ENCODE peak calls at places on chromosomes 16 and 17, in ten cellular contexts. Y is suprapubic skin, X is stomach, F is HepG2, O is tibial nerve, I is sigmoid colon, G is esophagus muscularis mucosa, B is transverse colon, Q is K562, J is upper lobe of left lung. H is an unnamed sample. For H3K36me3, the result is how much of the 10 kb centered on the place peaks cover.

GRCh38 chr17:51765558-51766145 is 392.9 kb downstream of the CA10 start:
- DNase-seq in Y (no peak), X (no peak), F (no peak), O (no peak), I (no peak), G (no peak), B (no peak), Q (no peak), J (no peak), H (no peak)

GRCh38 chr17:39677581-39678339 is 9.5 kb downstream of the PNMT start:
- DNase-seq in Y (no peak), X (no peak), F (no peak), O (no peak), I (peak), G (no peak), B (no peak), Q (no peak), J (no peak), H (no peak)

GRCh38 chr17:21146362-21147021 is 19.7 kb downstream of the DHRS7B start:
- DNase-seq in Y (no peak), X (no peak), F (no peak), O (no peak), I (no peak), G (no peak), B (no peak), Q (no peak), J (no peak), H (no peak)

GRCh38 chr16:84453061-84453752 is 51.3 kb downstream of the MEAK7 start:
- DNase-seq in Y (peak), X (no peak), F (no peak), O (no peak), I (peak), G (no peak), B (no peak), Q (no peak), J (peak), H (peak)

GRCh38 chr17:2076461-2076984 is 21.6 kb downstream of the HIC1 start:
- DNase-seq in Y (no peak), X (no peak), F (no peak), O (no peak), I (no peak), G (peak), B (no peak), Q (no peak), J (no peak), H (peak)

GRCh38 chr16:88370365-88370764 is 12.4 kb upstream of the ZNF469 start:
- DNase-seq in Y (no peak), X (no peak), F (no peak), O (no peak), I (peak), G (no peak), B (no peak), Q (no peak), J (no peak), H (no peak)

GRCh38 chr17:66397486-66397885 is 95.1 kb downstream of the PRKCA start:
- DNase-seq in Y (no peak), X (no peak), F (no peak), O (no peak), I (no peak), G (no peak), B (no peak), Q (no peak), J (no peak), H (no peak)

GRCh38 chr17:35048685-35049379 is 14.7 kb downstream of the RFFL start:
- DNase-seq in Y (no peak), X (no peak), F (no peak), O (no peak), I (no peak), G (no peak), B (no peak), Q (no peak), J (no peak), H (no peak)

GRCh38 chr17:1229354-1229890 is 40.8 kb upstream of the BHLHA9 start:
- DNase-seq in Y (peak), X (peak), F (no peak), O (peak), I (peak), G (peak), B (peak), Q (peak), J (peak), H (peak)

GRCh38 chr16:1749152-1750117 is 21.9 kb downstream of the NME3 start:
- DNase-seq in Y (no peak), X (no peak), F (no peak), O (no peak), I (no peak), G (no peak), B (no peak), Q (no peak), J (peak), H (no peak)
- TF ChIP-seq EP300 in Y (no peak), X (no peak), F (no peak), O (no peak), I (no peak), G (no peak), B (no peak), Q (no peak), J (no peak), H (no peak)

DNA sequence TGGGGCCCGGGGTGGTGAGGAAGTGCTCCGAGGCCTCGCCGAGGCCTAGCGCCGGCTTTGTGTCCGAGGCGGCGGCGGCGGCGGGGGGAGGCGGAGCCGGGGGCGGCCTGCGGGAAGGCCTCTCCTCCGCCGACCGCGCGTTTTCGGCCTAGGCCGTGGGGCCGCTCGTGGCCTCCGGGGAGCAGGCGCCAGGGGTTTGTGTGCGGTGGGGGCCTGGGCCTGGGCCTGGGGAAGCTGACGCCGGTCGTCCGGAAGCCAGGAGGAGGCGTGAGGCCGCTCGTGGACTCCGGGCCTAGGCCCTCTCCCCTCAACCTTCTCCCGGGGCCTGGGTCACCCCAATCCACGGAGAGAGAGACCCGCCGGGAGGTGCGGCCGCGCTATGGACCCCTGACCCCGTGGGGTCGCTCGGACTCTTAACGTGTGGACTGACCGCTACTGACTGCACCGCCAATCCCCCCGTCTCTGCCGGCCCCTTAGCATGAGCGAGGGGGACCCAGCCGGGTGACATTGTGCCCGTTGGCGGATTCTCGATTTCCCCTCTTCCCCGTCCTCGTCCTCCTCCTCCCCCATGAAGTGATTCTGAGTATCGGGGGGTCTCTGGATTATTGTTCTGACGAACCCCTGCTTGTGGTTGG is 601 bp downstream of the RBBP6 start:
- DNase-seq in Y (peak), X (peak), F (no peak), O (no peak), I (peak), G (no peak), B (peak), Q (peak), J (peak), H (peak)
- H3K4me3 ChIP-seq in Y (peak), X (peak), F (peak), O (peak), I (peak), G (peak), B (peak), Q (peak), J (peak), H (peak)

GRCh38 chr16:53232826-53233529 is 178.2 kb downstream of the CHD9 start:
- DNase-seq in Y (no peak), X (no peak), F (no peak), O (no peak), I (no peak), G (no peak), B (no peak), Q (no peak), J (no peak), H (no peak)
- H3K36me3 ChIP-seq in Y (half or more), X (half or more), F (under half), O (under half), I (half or more), G (half or more), B (half or more), Q (half or more), J (under half), H (under half)

DNA sequence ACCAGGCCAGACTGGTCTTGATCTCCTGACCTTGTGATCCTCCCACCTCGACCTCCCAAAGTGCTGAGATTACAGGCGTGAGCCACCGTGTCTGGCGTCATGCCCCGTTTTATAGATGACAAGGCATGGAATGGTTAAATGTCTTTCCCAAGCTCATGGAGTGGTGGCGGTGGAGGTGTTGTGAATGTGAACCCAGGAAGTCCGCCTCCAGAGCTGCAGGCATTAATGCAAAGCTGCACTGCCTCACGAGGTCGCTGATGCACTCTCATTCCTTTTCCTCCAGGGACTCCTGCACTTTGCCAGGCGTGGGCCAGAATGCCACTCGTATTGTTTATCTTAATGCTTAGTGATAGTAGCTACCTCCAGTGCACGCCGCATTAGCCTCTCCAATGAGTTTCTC is 149.6 kb downstream of the WWOX start:
- DNase-seq in Y (no peak), X (peak), F (peak), O (no peak), I (no peak), G (no peak), B (peak), Q (peak), J (no peak), H (no peak)
- TF ChIP-seq EP300 in Y (no peak), X (no peak), F (no peak), O (no peak), I (no peak), G (no peak), B (no peak), Q (no peak), J (no peak), H (no peak)

DNA sequence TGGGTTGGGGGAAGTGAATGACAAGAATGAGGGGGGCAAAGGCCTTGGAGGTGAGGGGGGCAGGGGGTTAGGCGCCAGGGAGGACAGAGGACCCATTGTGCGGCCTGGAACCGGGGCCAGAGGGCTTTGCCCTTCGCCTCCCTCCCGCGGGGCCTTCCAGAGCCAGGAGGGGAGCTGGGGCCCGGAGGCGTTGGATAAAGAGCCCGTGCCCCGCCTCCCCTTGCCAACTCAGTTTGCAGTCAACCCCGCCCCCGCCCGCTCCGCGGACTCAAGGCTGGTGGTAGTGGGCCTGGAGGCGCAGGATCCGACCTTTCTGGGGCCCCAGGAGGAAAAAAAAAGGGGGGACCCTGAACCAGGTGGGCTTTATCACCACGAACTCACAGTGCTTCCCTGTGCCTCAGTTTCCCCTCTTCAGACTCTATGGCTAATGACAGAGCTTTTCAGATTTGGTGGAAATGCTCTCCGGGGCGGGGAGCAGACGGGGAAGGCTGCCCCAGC is 2.1 kb upstream of the SPHK1 start:
- DNase-seq in Y (no peak), X (no peak), F (peak), O (no peak), I (no peak), G (no peak), B (no peak), Q (no peak), J (peak), H (no peak)
- H3K4me3 ChIP-seq in Y (peak), X (peak), F (peak), O (peak), I (peak), G (peak), B (peak), Q (peak), J (peak), H (peak)

DNA sequence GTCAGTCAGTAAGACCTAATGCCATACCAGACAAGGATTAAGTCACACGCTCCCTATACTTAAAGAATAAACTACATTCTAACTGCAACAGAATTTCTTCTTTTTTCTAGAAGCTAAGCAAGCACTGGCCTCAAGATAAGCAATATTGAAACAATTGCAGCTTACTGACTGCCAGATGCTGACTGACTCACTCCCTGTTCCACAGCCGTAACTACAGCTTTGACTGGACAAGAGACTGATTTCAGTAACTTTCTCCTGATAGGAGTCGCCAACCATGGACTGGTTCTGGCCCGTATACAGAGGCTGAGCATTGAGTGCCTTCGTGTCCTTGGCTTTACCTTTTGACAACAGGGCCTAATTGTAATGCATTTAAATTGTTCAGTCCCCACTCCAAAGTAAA is 67.9 kb downstream of the TRIM37 start:
- DNase-seq in Y (no peak), X (no peak), F (no peak), O (no peak), I (no peak), G (no peak), B (no peak), Q (peak), J (no peak), H (no peak)
- H3K36me3 ChIP-seq in Y (under half), X (half or more), F (under half), O (under half), I (half or more), G (half or more), B (under half), Q (half or more), J (under half), H (under half)

DNA sequence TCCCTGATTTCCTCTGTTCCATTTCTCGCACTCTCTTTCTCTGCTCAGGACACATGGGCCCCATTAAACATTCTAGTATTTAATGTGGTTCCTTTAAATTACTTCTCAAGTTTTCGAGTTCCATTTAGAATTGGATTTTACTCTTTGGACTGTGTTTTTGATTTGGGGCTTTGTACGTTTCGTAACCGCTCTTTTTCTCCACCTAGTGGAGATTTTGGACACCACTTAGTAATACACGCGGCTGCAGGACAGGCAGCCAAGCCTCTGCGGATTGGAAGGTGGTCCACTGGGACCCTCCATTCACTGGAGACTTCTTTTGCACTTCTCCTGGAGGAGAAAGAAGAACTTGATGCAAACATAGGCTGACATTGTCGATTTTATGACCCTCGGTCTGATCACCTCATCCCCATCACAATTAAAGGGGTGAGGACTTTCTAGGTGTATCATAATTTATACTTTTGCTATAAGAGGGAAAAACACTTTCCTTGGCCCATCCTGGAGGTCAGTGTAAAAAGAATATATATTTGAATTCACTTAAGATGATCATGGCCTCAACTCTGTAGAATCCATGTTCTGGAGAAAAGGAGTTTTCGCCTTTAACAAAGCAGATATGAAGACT is 85.8 kb downstream of the NOG start:
- DNase-seq in Y (no peak), X (no peak), F (peak), O (peak), I (no peak), G (no peak), B (no peak), Q (peak), J (no peak), H (no peak)
- TF ChIP-seq EP300 in Y (no peak), X (no peak), F (no peak), O (no peak), I (no peak), G (no peak), B (no peak), Q (no peak), J (no peak), H (no peak)

GRCh38 chr17:6072157-6072556 is 2.0 kb downstream of the WSCD1 start:
- DNase-seq in Y (no peak), X (no peak), F (no peak), O (no peak), I (no peak), G (no peak), B (no peak), Q (no peak), J (no peak), H (no peak)

GRCh38 chr17:6070895-6071511 is 824 bp downstream of the WSCD1 start:
- DNase-seq in Y (no peak), X (no peak), F (no peak), O (no peak), I (no peak), G (no peak), B (peak), Q (no peak), J (no peak), H (no peak)

GRCh38 chr17:6069611-6070279 is 434 bp upstream of the WSCD1 start:
- DNase-seq in Y (no peak), X (no peak), F (no peak), O (no peak), I (no peak), G (no peak), B (peak), Q (no peak), J (no peak), H (no peak)

GRCh38 chr17:6071528-6072065 is 1.4 kb downstream of the WSCD1 start:
- DNase-seq in Y (no peak), X (no peak), F (no peak), O (no peak), I (no peak), G (no peak), B (no peak), Q (no peak), J (no peak), H (no peak)

DNA sequence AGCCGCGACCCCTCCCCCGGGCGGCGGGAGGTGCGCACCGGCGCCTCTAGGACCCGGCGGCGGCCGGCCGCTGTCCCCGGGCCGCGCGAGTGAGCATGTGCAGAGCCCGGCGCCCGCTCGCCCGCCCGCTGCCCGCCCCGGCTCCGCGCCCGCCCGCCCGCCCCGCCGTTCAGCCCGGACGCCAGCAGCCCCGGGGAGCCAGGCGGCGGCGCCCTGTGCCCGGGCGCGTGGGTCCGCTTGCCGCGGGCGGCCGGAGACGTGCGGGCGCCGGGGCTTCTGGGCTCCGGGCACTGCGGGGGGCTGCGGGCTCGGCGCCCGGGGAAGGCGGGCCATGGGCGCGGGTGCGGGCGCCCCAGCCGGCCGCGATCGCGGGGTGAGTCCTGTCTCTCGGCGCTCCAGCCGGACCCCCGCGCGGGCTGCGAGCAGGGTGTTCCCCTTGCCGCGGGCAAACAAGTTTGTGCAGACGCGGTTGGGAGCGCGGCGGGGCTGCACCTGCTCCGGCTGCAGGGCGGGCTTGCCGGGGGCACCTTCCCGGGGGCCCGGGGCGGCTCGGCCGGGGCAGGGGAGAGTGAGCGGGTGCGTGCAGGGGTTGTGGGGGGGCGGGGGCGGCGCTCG is at the start of gene WSCD1:
- DNase-seq in Y (no peak), X (peak), F (no peak), O (no peak), I (no peak), G (no peak), B (peak), Q (no peak), J (peak), H (no peak)
- H3K4me3 ChIP-seq in Y (peak), X (peak), F (peak), O (peak), I (peak), G (peak), B (peak), Q (no peak), J (peak), H (peak)

GRCh38 chr17:18281815-18282214 is 21.4 kb downstream of the MIEF2 start:
- DNase-seq in Y (no peak), X (no peak), F (no peak), O (no peak), I (no peak), G (no peak), B (no peak), Q (no peak), J (no peak), H (no peak)

GRCh38 chr17:18280239-18280638 is 19.8 kb downstream of the MIEF2 start:
- DNase-seq in Y (no peak), X (no peak), F (no peak), O (no peak), I (no peak), G (no peak), B (no peak), Q (no peak), J (no peak), H (no peak)

GRCh38 chr17:18280766-18281165 is 20.3 kb downstream of the MIEF2 start:
- DNase-seq in Y (no peak), X (no peak), F (no peak), O (no peak), I (no peak), G (no peak), B (no peak), Q (no peak), J (no peak), H (no peak)

GRCh38 chr17:18278867-18279266 is 18.4 kb downstream of the MIEF2 start:
- DNase-seq in Y (no peak), X (no peak), F (no peak), O (no peak), I (no peak), G (no peak), B (no peak), Q (no peak), J (no peak), H (no peak)

GRCh38 chr17:18277076-18277475 is 16.6 kb downstream of the MIEF2 start:
- DNase-seq in Y (no peak), X (no peak), F (no peak), O (no peak), I (no peak), G (no peak), B (no peak), Q (no peak), J (no peak), H (no peak)
- H3K36me3 ChIP-seq in Y (half or more), X (half or more), F (under half), O (under half), I (half or more), G (half or more), B (under half), Q (half or more), J (half or more), H (under half)

H was measured in ovary.